ENCODE peak calls at places on chromosomes 3 and 15, in nine cellular contexts. One of them, this sample, is unnamed.

GRCh38 chr3:38136272-38136806 is 588 bp downstream of the ACAA1 start:
- DNase-seq in T-helper 17 cell: no peak
- DNase-seq in T-helper 9 cell: peak; percentile 5
- DNase-seq in AG08395: peak; percentile 40
- DNase-seq in activated T-helper 1 cell treated with anti-CD3 and anti-CD28 coated beads, Interleukin-2, amount 50 U/mL, for 16 hours: no peak
- DNase-seq in activated CD8-positive, alpha-beta memory T cell treated with anti-CD3 and anti-CD28 coated beads for 1 hour: no peak
- DNase-seq in NCI-H460: no peak
- DNase-seq in A172: no peak
- DNase-seq in neural progenitor cell: no peak
- DNase-seq in this sample: no peak

GRCh38 chr3:24579008-24579407 is 84.4 kb upstream of the THRB start:
- DNase-seq in T-helper 9 cell: no peak
- DNase-seq in T-helper 17 cell: no peak
- DNase-seq in A172: no peak
- DNase-seq in activated T-helper 1 cell treated with anti-CD3 and anti-CD28 coated beads, Interleukin-2, amount 50 U/mL, for 16 hours: no peak
- DNase-seq in activated CD8-positive, alpha-beta memory T cell treated with anti-CD3 and anti-CD28 coated beads for 1 hour: no peak
- DNase-seq in neural progenitor cell: peak; percentile 28
- DNase-seq in NCI-H460: no peak
- DNase-seq in AG08395: no peak
- DNase-seq in this sample: no peak

GRCh38 chr3:111392911-111393351 is 149.1 kb upstream of the CD96 start:
- DNase-seq in T-helper 17 cell: peak; percentile 6
- DNase-seq in activated T-helper 1 cell treated with anti-CD3 and anti-CD28 coated beads, Interleukin-2, amount 50 U/mL, for 16 hours: peak; percentile 8
- DNase-seq in activated CD8-positive, alpha-beta memory T cell treated with anti-CD3 and anti-CD28 coated beads for 1 hour: peak; percentile 3
- DNase-seq in neural progenitor cell: no peak
- DNase-seq in AG08395: no peak
- DNase-seq in A172: peak; percentile 36
- DNase-seq in T-helper 9 cell: peak; percentile 12
- DNase-seq in NCI-H460: no peak
- DNase-seq in this sample: no peak

GRCh38 chr3:157067114-157067513 is 92.8 kb downstream of the CCNL1 start:
- DNase-seq in activated T-helper 1 cell treated with anti-CD3 and anti-CD28 coated beads, Interleukin-2, amount 50 U/mL, for 16 hours: no peak
- DNase-seq in AG08395: no peak
- DNase-seq in neural progenitor cell: no peak
- DNase-seq in T-helper 9 cell: peak; percentile 15
- DNase-seq in T-helper 17 cell: no peak
- DNase-seq in NCI-H460: no peak
- DNase-seq in activated CD8-positive, alpha-beta memory T cell treated with anti-CD3 and anti-CD28 coated beads for 1 hour: no peak
- DNase-seq in A172: no peak
- DNase-seq in this sample: no peak

GRCh38 chr3:177928156-177928555 is 608.1 kb upstream of the KCNMB2 start:
- DNase-seq in activated CD8-positive, alpha-beta memory T cell treated with anti-CD3 and anti-CD28 coated beads for 1 hour: no peak
- DNase-seq in NCI-H460: peak; percentile 65
- DNase-seq in T-helper 17 cell: no peak
- DNase-seq in activated T-helper 1 cell treated with anti-CD3 and anti-CD28 coated beads, Interleukin-2, amount 50 U/mL, for 16 hours: no peak
- DNase-seq in T-helper 9 cell: no peak
- DNase-seq in A172: peak; percentile 69
- DNase-seq in neural progenitor cell: no peak
- DNase-seq in AG08395: peak; percentile 25
- DNase-seq in this sample: no peak

GRCh38 chr3:193883551-193883950 is 252.4 kb upstream of the HES1 start:
- DNase-seq in T-helper 17 cell: no peak
- DNase-seq in activated T-helper 1 cell treated with anti-CD3 and anti-CD28 coated beads, Interleukin-2, amount 50 U/mL, for 16 hours: no peak
- DNase-seq in AG08395: no peak
- DNase-seq in T-helper 9 cell: no peak
- DNase-seq in NCI-H460: no peak
- DNase-seq in A172: peak; percentile 74
- DNase-seq in activated CD8-positive, alpha-beta memory T cell treated with anti-CD3 and anti-CD28 coated beads for 1 hour: no peak
- DNase-seq in neural progenitor cell: no peak
- DNase-seq in this sample: no peak

GRCh38 chr3:15952543-15953175 is 154.9 kb upstream of the ANKRD28 start:
- DNase-seq in activated T-helper 1 cell treated with anti-CD3 and anti-CD28 coated beads, Interleukin-2, amount 50 U/mL, for 16 hours: no peak
- DNase-seq in A172: no peak
- DNase-seq in AG08395: no peak
- DNase-seq in T-helper 17 cell: no peak
- DNase-seq in NCI-H460: no peak
- DNase-seq in activated CD8-positive, alpha-beta memory T cell treated with anti-CD3 and anti-CD28 coated beads for 1 hour: no peak
- DNase-seq in neural progenitor cell: no peak
- DNase-seq in T-helper 9 cell: no peak
- DNase-seq in this sample: no peak

GRCh38 chr3:152961323-152961722 is 126.4 kb downstream of the P2RY1 start:
- DNase-seq in AG08395: peak; percentile 15
- DNase-seq in T-helper 9 cell: no peak
- DNase-seq in A172: no peak
- DNase-seq in T-helper 17 cell: no peak
- DNase-seq in neural progenitor cell: peak; percentile 40
- DNase-seq in activated T-helper 1 cell treated with anti-CD3 and anti-CD28 coated beads, Interleukin-2, amount 50 U/mL, for 16 hours: no peak
- DNase-seq in NCI-H460: peak; percentile 14
- DNase-seq in activated CD8-positive, alpha-beta memory T cell treated with anti-CD3 and anti-CD28 coated beads for 1 hour: no peak
- DNase-seq in this sample: no peak

GRCh38 chr15:66936115-66936863 is 129.1 kb upstream of the SMAD3 start:
- DNase-seq in neural progenitor cell: no peak
- DNase-seq in activated CD8-positive, alpha-beta memory T cell treated with anti-CD3 and anti-CD28 coated beads for 1 hour: no peak
- DNase-seq in NCI-H460: no peak
- DNase-seq in activated T-helper 1 cell treated with anti-CD3 and anti-CD28 coated beads, Interleukin-2, amount 50 U/mL, for 16 hours: no peak
- DNase-seq in AG08395: peak; percentile 74
- DNase-seq in A172: no peak
- DNase-seq in T-helper 17 cell: no peak
- DNase-seq in T-helper 9 cell: no peak
- DNase-seq in this sample: no peak

GRCh38 chr3:72088486-72089025 is 303.6 kb upstream of the PROK2 start:
- DNase-seq in activated T-helper 1 cell treated with anti-CD3 and anti-CD28 coated beads, Interleukin-2, amount 50 U/mL, for 16 hours: no peak
- DNase-seq in T-helper 9 cell: no peak
- DNase-seq in NCI-H460: no peak
- DNase-seq in activated CD8-positive, alpha-beta memory T cell treated with anti-CD3 and anti-CD28 coated beads for 1 hour: no peak
- DNase-seq in neural progenitor cell: no peak
- DNase-seq in AG08395: no peak
- DNase-seq in A172: no peak
- DNase-seq in T-helper 17 cell: no peak
- DNase-seq in this sample: no peak

GRCh38 chr3:100278910-100279309 is 18.1 kb downstream of the TBC1D23 start:
- DNase-seq in T-helper 9 cell: no peak
- DNase-seq in activated T-helper 1 cell treated with anti-CD3 and anti-CD28 coated beads, Interleukin-2, amount 50 U/mL, for 16 hours: no peak
- DNase-seq in AG08395: no peak
- DNase-seq in activated CD8-positive, alpha-beta memory T cell treated with anti-CD3 and anti-CD28 coated beads for 1 hour: no peak
- DNase-seq in NCI-H460: no peak
- DNase-seq in A172: no peak
- DNase-seq in neural progenitor cell: no peak
- DNase-seq in T-helper 17 cell: no peak
- DNase-seq in this sample: no peak

GRCh38 chr3:106699093-106699492 is 678.1 kb upstream of the CCDC54 start:
- DNase-seq in AG08395: no peak
- DNase-seq in T-helper 17 cell: no peak
- DNase-seq in activated T-helper 1 cell treated with anti-CD3 and anti-CD28 coated beads, Interleukin-2, amount 50 U/mL, for 16 hours: no peak
- DNase-seq in A172: no peak
- DNase-seq in neural progenitor cell: peak; percentile 66
- DNase-seq in activated CD8-positive, alpha-beta memory T cell treated with anti-CD3 and anti-CD28 coated beads for 1 hour: no peak
- DNase-seq in T-helper 9 cell: no peak
- DNase-seq in NCI-H460: no peak
- DNase-seq in this sample: no peak

GRCh38 chr3:4355401-4356224 is 52.4 kb downstream of the SETMAR start:
- DNase-seq in NCI-H460: no peak
- DNase-seq in T-helper 17 cell: no peak
- DNase-seq in neural progenitor cell: peak; percentile 8
- DNase-seq in activated CD8-positive, alpha-beta memory T cell treated with anti-CD3 and anti-CD28 coated beads for 1 hour: no peak
- DNase-seq in activated T-helper 1 cell treated with anti-CD3 and anti-CD28 coated beads, Interleukin-2, amount 50 U/mL, for 16 hours: no peak
- DNase-seq in A172: no peak
- DNase-seq in AG08395: no peak
- DNase-seq in T-helper 9 cell: no peak
- DNase-seq in this sample: no peak

GRCh38 chr15:57251941-57252340 is 124.4 kb upstream of the CGNL1 start:
- DNase-seq in neural progenitor cell: no peak
- DNase-seq in A172: peak; percentile 8
- DNase-seq in activated T-helper 1 cell treated with anti-CD3 and anti-CD28 coated beads, Interleukin-2, amount 50 U/mL, for 16 hours: no peak
- DNase-seq in T-helper 17 cell: no peak
- DNase-seq in activated CD8-positive, alpha-beta memory T cell treated with anti-CD3 and anti-CD28 coated beads for 1 hour: no peak
- DNase-seq in T-helper 9 cell: no peak
- DNase-seq in AG08395: peak; percentile 35
- DNase-seq in NCI-H460: no peak
- DNase-seq in this sample: no peak

GRCh38 chr3:37129871-37130270 is 44.5 kb downstream of the LRRFIP2 start:
- DNase-seq in T-helper 9 cell: no peak
- DNase-seq in activated T-helper 1 cell treated with anti-CD3 and anti-CD28 coated beads, Interleukin-2, amount 50 U/mL, for 16 hours: no peak
- DNase-seq in A172: peak; percentile 37
- DNase-seq in T-helper 17 cell: no peak
- DNase-seq in activated CD8-positive, alpha-beta memory T cell treated with anti-CD3 and anti-CD28 coated beads for 1 hour: no peak
- DNase-seq in neural progenitor cell: no peak
- DNase-seq in NCI-H460: no peak
- DNase-seq in AG08395: no peak
- DNase-seq in this sample: peak; percentile 4

GRCh38 chr3:29697989-29698388 is 417.1 kb downstream of the RBMS3 start:
- DNase-seq in NCI-H460: no peak
- DNase-seq in neural progenitor cell: no peak
- DNase-seq in T-helper 9 cell: no peak
- DNase-seq in AG08395: peak; percentile 24
- DNase-seq in T-helper 17 cell: no peak
- DNase-seq in activated CD8-positive, alpha-beta memory T cell treated with anti-CD3 and anti-CD28 coated beads for 1 hour: no peak
- DNase-seq in activated T-helper 1 cell treated with anti-CD3 and anti-CD28 coated beads, Interleukin-2, amount 50 U/mL, for 16 hours: no peak
- DNase-seq in A172: peak; percentile 35
- DNase-seq in this sample: no peak

GRCh38 chr15:83230242-83230641 is 22.6 kb upstream of the HDGFL3 start:
- DNase-seq in A172: no peak
- DNase-seq in T-helper 9 cell: no peak
- DNase-seq in activated T-helper 1 cell treated with anti-CD3 and anti-CD28 coated beads, Interleukin-2, amount 50 U/mL, for 16 hours: no peak
- DNase-seq in T-helper 17 cell: no peak
- DNase-seq in neural progenitor cell: no peak
- DNase-seq in NCI-H460: no peak
- DNase-seq in AG08395: no peak
- DNase-seq in activated CD8-positive, alpha-beta memory T cell treated with anti-CD3 and anti-CD28 coated beads for 1 hour: no peak
- DNase-seq in this sample: no peak

GRCh38 chr3:29183346-29184087 is 97.4 kb upstream of the RBMS3 start:
- DNase-seq in neural progenitor cell: no peak
- DNase-seq in activated CD8-positive, alpha-beta memory T cell treated with anti-CD3 and anti-CD28 coated beads for 1 hour: no peak
- DNase-seq in AG08395: peak; percentile 42
- DNase-seq in T-helper 9 cell: no peak
- DNase-seq in A172: peak; percentile 61
- DNase-seq in NCI-H460: no peak
- DNase-seq in activated T-helper 1 cell treated with anti-CD3 and anti-CD28 coated beads, Interleukin-2, amount 50 U/mL, for 16 hours: peak; percentile 2
- DNase-seq in T-helper 17 cell: no peak
- DNase-seq in this sample: no peak

GRCh38 chr3:64355473-64355872 is 130.2 kb upstream of the PRICKLE2 start:
- DNase-seq in AG08395: no peak
- DNase-seq in T-helper 9 cell: no peak
- DNase-seq in activated CD8-positive, alpha-beta memory T cell treated with anti-CD3 and anti-CD28 coated beads for 1 hour: no peak
- DNase-seq in NCI-H460: no peak
- DNase-seq in T-helper 17 cell: no peak
- DNase-seq in A172: peak; percentile 37
- DNase-seq in activated T-helper 1 cell treated with anti-CD3 and anti-CD28 coated beads, Interleukin-2, amount 50 U/mL, for 16 hours: no peak
- DNase-seq in neural progenitor cell: peak; percentile 19
- DNase-seq in this sample: no peak

GRCh38 chr3:146912233-146913015 is 307.3 kb upstream of the PLSCR5 start:
- DNase-seq in T-helper 9 cell: no peak
- DNase-seq in A172: no peak
- DNase-seq in activated CD8-positive, alpha-beta memory T cell treated with anti-CD3 and anti-CD28 coated beads for 1 hour: no peak
- DNase-seq in T-helper 17 cell: no peak
- DNase-seq in neural progenitor cell: no peak
- DNase-seq in NCI-H460: no peak
- DNase-seq in activated T-helper 1 cell treated with anti-CD3 and anti-CD28 coated beads, Interleukin-2, amount 50 U/mL, for 16 hours: no peak
- DNase-seq in AG08395: peak; percentile 3
- DNase-seq in this sample: no peak

GRCh38 chr3:16374047-16375019 is 109.3 kb downstream of the OXNAD1 start:
- DNase-seq in NCI-H460: no peak
- DNase-seq in T-helper 9 cell: no peak
- DNase-seq in activated T-helper 1 cell treated with anti-CD3 and anti-CD28 coated beads, Interleukin-2, amount 50 U/mL, for 16 hours: no peak
- DNase-seq in A172: no peak
- DNase-seq in activated CD8-positive, alpha-beta memory T cell treated with anti-CD3 and anti-CD28 coated beads for 1 hour: no peak
- DNase-seq in T-helper 17 cell: no peak
- DNase-seq in AG08395: no peak
- DNase-seq in neural progenitor cell: no peak
- DNase-seq in this sample: no peak

GRCh38 chr3:99751649-99752048 is 66.0 kb upstream of the CMSS1 start:
- DNase-seq in T-helper 9 cell: no peak
- DNase-seq in T-helper 17 cell: no peak
- DNase-seq in NCI-H460: no peak
- DNase-seq in neural progenitor cell: no peak
- DNase-seq in activated T-helper 1 cell treated with anti-CD3 and anti-CD28 coated beads, Interleukin-2, amount 50 U/mL, for 16 hours: no peak
- DNase-seq in AG08395: peak; percentile 56
- DNase-seq in A172: peak; percentile 86
- DNase-seq in activated CD8-positive, alpha-beta memory T cell treated with anti-CD3 and anti-CD28 coated beads for 1 hour: no peak
- DNase-seq in this sample: no peak

GRCh38 chr15:59994855-59995557 is 9.1 kb upstream of the FOXB1 start:
- DNase-seq in NCI-H460: no peak
- DNase-seq in A172: no peak
- DNase-seq in T-helper 9 cell: no peak
- DNase-seq in activated T-helper 1 cell treated with anti-CD3 and anti-CD28 coated beads, Interleukin-2, amount 50 U/mL, for 16 hours: no peak
- DNase-seq in neural progenitor cell: peak; percentile 73
- DNase-seq in T-helper 17 cell: no peak
- DNase-seq in AG08395: no peak
- DNase-seq in activated CD8-positive, alpha-beta memory T cell treated with anti-CD3 and anti-CD28 coated beads for 1 hour: no peak
- DNase-seq in this sample: no peak

GRCh38 chr3:100399341-100400071 is 1.4 kb downstream of the TOMM70 start:
- DNase-seq in T-helper 17 cell: no peak
- DNase-seq in A172: no peak
- DNase-seq in AG08395: no peak
- DNase-seq in activated CD8-positive, alpha-beta memory T cell treated with anti-CD3 and anti-CD28 coated beads for 1 hour: no peak
- DNase-seq in NCI-H460: no peak
- DNase-seq in activated T-helper 1 cell treated with anti-CD3 and anti-CD28 coated beads, Interleukin-2, amount 50 U/mL, for 16 hours: no peak
- DNase-seq in T-helper 9 cell: no peak
- DNase-seq in neural progenitor cell: no peak
- DNase-seq in this sample: no peak

GRCh38 chr3:37521403-37521802 is 340.3 kb upstream of the CTDSPL start:
- DNase-seq in activated T-helper 1 cell treated with anti-CD3 and anti-CD28 coated beads, Interleukin-2, amount 50 U/mL, for 16 hours: no peak
- DNase-seq in activated CD8-positive, alpha-beta memory T cell treated with anti-CD3 and anti-CD28 coated beads for 1 hour: no peak
- DNase-seq in T-helper 17 cell: no peak
- DNase-seq in AG08395: peak; percentile 22
- DNase-seq in A172: no peak
- DNase-seq in T-helper 9 cell: no peak
- DNase-seq in NCI-H460: no peak
- DNase-seq in neural progenitor cell: no peak
- DNase-seq in this sample: no peak

GRCh38 chr15:80828796-80829195 is 49.6 kb downstream of the CEMIP start:
- DNase-seq in T-helper 17 cell: no peak
- DNase-seq in activated CD8-positive, alpha-beta memory T cell treated with anti-CD3 and anti-CD28 coated beads for 1 hour: no peak
- DNase-seq in NCI-H460: no peak
- DNase-seq in activated T-helper 1 cell treated with anti-CD3 and anti-CD28 coated beads, Interleukin-2, amount 50 U/mL, for 16 hours: no peak
- DNase-seq in neural progenitor cell: no peak
- DNase-seq in AG08395: no peak
- DNase-seq in T-helper 9 cell: no peak
- DNase-seq in A172: no peak
- DNase-seq in this sample: no peak

GRCh38 chr15:98931001-98931400 is 76.6 kb downstream of the PGPEP1L start:
- DNase-seq in neural progenitor cell: no peak
- DNase-seq in activated CD8-positive, alpha-beta memory T cell treated with anti-CD3 and anti-CD28 coated beads for 1 hour: no peak
- DNase-seq in NCI-H460: no peak
- DNase-seq in A172: no peak
- DNase-seq in activated T-helper 1 cell treated with anti-CD3 and anti-CD28 coated beads, Interleukin-2, amount 50 U/mL, for 16 hours: no peak
- DNase-seq in T-helper 17 cell: no peak
- DNase-seq in T-helper 9 cell: no peak
- DNase-seq in AG08395: no peak
- DNase-seq in this sample: no peak

GRCh38 chr3:15899438-15899837 is 101.7 kb upstream of the ANKRD28 start:
- DNase-seq in neural progenitor cell: no peak
- DNase-seq in NCI-H460: no peak
- DNase-seq in T-helper 9 cell: no peak
- DNase-seq in AG08395: peak; percentile 59
- DNase-seq in A172: peak; percentile 74
- DNase-seq in activated T-helper 1 cell treated with anti-CD3 and anti-CD28 coated beads, Interleukin-2, amount 50 U/mL, for 16 hours: no peak
- DNase-seq in T-helper 17 cell: no peak
- DNase-seq in activated CD8-positive, alpha-beta memory T cell treated with anti-CD3 and anti-CD28 coated beads for 1 hour: no peak
- DNase-seq in this sample: no peak

GRCh38 chr3:58260733-58261132 is 23.1 kb downstream of the ABHD6 start:
- DNase-seq in activated CD8-positive, alpha-beta memory T cell treated with anti-CD3 and anti-CD28 coated beads for 1 hour: no peak
- DNase-seq in NCI-H460: no peak
- DNase-seq in AG08395: peak; percentile 50
- DNase-seq in T-helper 9 cell: no peak
- DNase-seq in A172: peak; percentile 70
- DNase-seq in activated T-helper 1 cell treated with anti-CD3 and anti-CD28 coated beads, Interleukin-2, amount 50 U/mL, for 16 hours: no peak
- DNase-seq in T-helper 17 cell: no peak
- DNase-seq in neural progenitor cell: no peak
- DNase-seq in this sample: no peak